ENCODE peak calls at places on chromosomes 12 and 14, in four cellular contexts. One of them, this sample, is unnamed.

GRCh38 chr12:51218607-51219161 is 822 bp upstream of the POU6F1 start:
- DNase-seq in skeletal muscle cell: no peak
- DNase-seq in breast epithelium: no peak
- DNase-seq in dorsolateral prefrontal cortex: no peak
- DNase-seq in this sample: no peak

GRCh38 chr14:66540038-66540437 is 32.1 kb downstream of the GPHN start:
- DNase-seq in skeletal muscle cell: no peak
- DNase-seq in breast epithelium: no peak
- DNase-seq in dorsolateral prefrontal cortex: no peak
- DNase-seq in this sample: no peak

GRCh38 chr12:15979096-15980091 is 68.3 kb downstream of the DERA start:
- DNase-seq in skeletal muscle cell: peak
- DNase-seq in breast epithelium: no peak
- DNase-seq in dorsolateral prefrontal cortex: no peak
- DNase-seq in this sample: no peak

GRCh38 chr14:99728231-99728920 is 44.3 kb downstream of the CYP46A1 start:
- DNase-seq in skeletal muscle cell: no peak
- DNase-seq in breast epithelium: no peak
- DNase-seq in dorsolateral prefrontal cortex: peak
- DNase-seq in this sample: no peak

GRCh38 chr12:4312251-4312650 is 8.8 kb upstream of the TIGAR start:
- DNase-seq in skeletal muscle cell: no peak
- DNase-seq in breast epithelium: no peak
- DNase-seq in dorsolateral prefrontal cortex: no peak
- DNase-seq in this sample: no peak

GRCh38 chr14:96178674-96179321 is 25.8 kb upstream of the BDKRB2 start:
- DNase-seq in skeletal muscle cell: no peak
- DNase-seq in breast epithelium: no peak
- DNase-seq in dorsolateral prefrontal cortex: no peak
- DNase-seq in this sample: no peak

GRCh38 chr12:44342371-44342770 is 506.5 kb downstream of the TMEM117 start:
- DNase-seq in skeletal muscle cell: no peak
- DNase-seq in breast epithelium: no peak
- DNase-seq in dorsolateral prefrontal cortex: no peak
- DNase-seq in this sample: no peak

GRCh38 chr12:93380480-93381121 is 2.9 kb downstream of the NUDT4 start:
- DNase-seq in skeletal muscle cell: no peak
- DNase-seq in breast epithelium: no peak
- DNase-seq in dorsolateral prefrontal cortex: no peak
- DNase-seq in this sample: no peak

GRCh38 chr12:103495783-103496456 is at the start of gene C12orf42:
- DNase-seq in skeletal muscle cell: no peak
- DNase-seq in breast epithelium: peak
- DNase-seq in dorsolateral prefrontal cortex: no peak
- DNase-seq in this sample: no peak

GRCh38 chr12:132448453-132448800 is 41.5 kb upstream of the FBRSL1 start:
- DNase-seq in skeletal muscle cell: no peak
- DNase-seq in breast epithelium: no peak
- DNase-seq in dorsolateral prefrontal cortex: no peak
- DNase-seq in this sample: peak

GRCh38 chr14:58104808-58105207 is 47.2 kb downstream of the ARMH4 start:
- DNase-seq in skeletal muscle cell: peak
- DNase-seq in breast epithelium: no peak
- DNase-seq in dorsolateral prefrontal cortex: no peak
- DNase-seq in this sample: no peak

GRCh38 chr12:8780389-8780788 is 42.0 kb upstream of the A2ML1 start:
- DNase-seq in skeletal muscle cell: peak
- DNase-seq in breast epithelium: no peak
- DNase-seq in dorsolateral prefrontal cortex: no peak
- DNase-seq in this sample: no peak

GRCh38 chr12:87967871-87968270 is 61.3 kb downstream of the C12orf50 start:
- DNase-seq in skeletal muscle cell: no peak
- DNase-seq in breast epithelium: no peak
- DNase-seq in dorsolateral prefrontal cortex: no peak
- DNase-seq in this sample: no peak

GRCh38 chr14:36241183-36241582 is 64.7 kb upstream of the PTCSC3 start:
- DNase-seq in skeletal muscle cell: no peak
- DNase-seq in breast epithelium: no peak
- DNase-seq in dorsolateral prefrontal cortex: no peak
- DNase-seq in this sample: no peak

GRCh38 chr12:70246580-70246979 is 3.3 kb downstream of the CNOT2 start:
- DNase-seq in skeletal muscle cell: no peak
- DNase-seq in breast epithelium: no peak
- DNase-seq in dorsolateral prefrontal cortex: no peak
- DNase-seq in this sample: no peak

GRCh38 chr12:110547090-110547489 is 36.0 kb downstream of the PPTC7 start:
- DNase-seq in skeletal muscle cell: no peak
- DNase-seq in breast epithelium: no peak
- DNase-seq in dorsolateral prefrontal cortex: no peak
- DNase-seq in this sample: no peak

GRCh38 chr12:123363743-123364531 is 710 bp downstream of the SBNO1 start:
- DNase-seq in skeletal muscle cell: no peak
- DNase-seq in breast epithelium: no peak
- DNase-seq in dorsolateral prefrontal cortex: no peak
- DNase-seq in this sample: peak

GRCh38 chr12:67456281-67456918 is 187.2 kb downstream of the CAND1 start:
- DNase-seq in skeletal muscle cell: peak
- DNase-seq in breast epithelium: no peak
- DNase-seq in dorsolateral prefrontal cortex: no peak
- DNase-seq in this sample: no peak

GRCh38 chr14:95935228-95935822 is 58.7 kb downstream of the TUNAR start:
- DNase-seq in skeletal muscle cell: peak
- DNase-seq in breast epithelium: no peak
- DNase-seq in dorsolateral prefrontal cortex: no peak
- DNase-seq in this sample: no peak

GRCh38 chr14:77110286-77110685 is 12.2 kb downstream of the CIPC start:
- DNase-seq in skeletal muscle cell: no peak
- DNase-seq in breast epithelium: no peak
- DNase-seq in dorsolateral prefrontal cortex: no peak
- DNase-seq in this sample: no peak

GRCh38 chr12:116454950-116455447 is 104.2 kb upstream of the MAP1LC3B2 start:
- DNase-seq in skeletal muscle cell: peak
- DNase-seq in breast epithelium: no peak
- DNase-seq in dorsolateral prefrontal cortex: no peak
- DNase-seq in this sample: no peak

GRCh38 chr12:76883826-76884225 is 5.0 kb upstream of the CSRP2 start:
- DNase-seq in skeletal muscle cell: peak
- DNase-seq in breast epithelium: no peak
- DNase-seq in dorsolateral prefrontal cortex: no peak
- DNase-seq in this sample: peak

GRCh38 chr12:121908702-121909101 is 9.7 kb upstream of the CFAP251 start:
- DNase-seq in skeletal muscle cell: no peak
- DNase-seq in breast epithelium: no peak
- DNase-seq in dorsolateral prefrontal cortex: no peak
- DNase-seq in this sample: no peak

GRCh38 chr12:65510584-65511050 is 232.1 kb downstream of the MSRB3 start:
- DNase-seq in skeletal muscle cell: no peak
- DNase-seq in breast epithelium: no peak
- DNase-seq in dorsolateral prefrontal cortex: peak
- DNase-seq in this sample: no peak

GRCh38 chr14:33249361-33249760 is 310.7 kb downstream of the NPAS3 start:
- DNase-seq in skeletal muscle cell: no peak
- DNase-seq in breast epithelium: no peak
- DNase-seq in dorsolateral prefrontal cortex: no peak
- DNase-seq in this sample: no peak

DNA sequence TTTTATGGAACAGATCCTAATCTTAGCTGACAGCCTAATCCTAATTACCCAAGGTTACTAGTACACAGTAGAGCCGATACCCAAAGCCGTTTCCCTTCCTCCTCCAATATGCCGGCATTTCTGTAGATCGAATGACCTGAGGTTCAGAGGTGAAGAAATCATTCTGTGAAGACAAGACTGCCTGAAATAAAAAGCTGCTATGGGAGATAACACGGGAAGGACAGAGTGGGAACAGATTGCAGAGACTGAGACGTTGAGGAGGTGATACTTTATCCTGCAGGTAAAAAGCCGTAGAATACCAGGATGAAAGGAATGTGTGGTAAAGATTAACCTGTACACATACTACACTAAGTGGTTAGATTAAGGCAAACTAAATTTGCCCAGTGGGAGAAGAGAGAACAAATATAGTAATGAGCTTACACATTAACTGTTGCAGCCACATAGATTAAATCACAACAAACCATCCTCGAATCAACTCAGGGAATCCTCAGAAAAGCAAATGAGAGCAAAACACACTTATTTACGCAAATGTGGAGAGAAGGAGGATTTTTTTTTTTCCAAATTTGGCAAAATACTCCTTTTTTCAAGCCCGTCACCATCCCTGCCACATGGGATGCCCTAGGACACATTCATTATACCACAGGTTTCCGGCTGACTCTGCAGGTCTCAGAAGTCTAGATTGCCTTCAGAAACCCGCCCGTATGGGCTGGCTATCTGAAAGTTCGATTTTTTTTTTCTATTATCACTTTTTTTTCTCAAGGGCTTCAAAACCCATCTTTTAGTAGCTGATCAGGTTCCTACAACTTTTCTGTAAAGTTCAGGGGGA is 188.0 kb downstream of the TTC8 start:
- DNase-seq in skeletal muscle cell: no peak
- DNase-seq in breast epithelium: no peak
- DNase-seq in dorsolateral prefrontal cortex: no peak
- DNase-seq in this sample: no peak
- H3K4me3 ChIP-seq in skeletal muscle cell: no peak
- H3K4me3 ChIP-seq in breast epithelium: no peak
- H3K4me3 ChIP-seq in dorsolateral prefrontal cortex: no peak
- H3K4me3 ChIP-seq in this sample: no peak

GRCh38 chr12:60194682-60195081 is 598.9 kb downstream of the SLC16A7 start:
- DNase-seq in skeletal muscle cell: no peak
- DNase-seq in breast epithelium: no peak
- DNase-seq in dorsolateral prefrontal cortex: no peak
- DNase-seq in this sample: no peak

GRCh38 chr12:60196366-60196765 is 600.5 kb downstream of the SLC16A7 start:
- DNase-seq in skeletal muscle cell: no peak
- DNase-seq in breast epithelium: no peak
- DNase-seq in dorsolateral prefrontal cortex: no peak
- DNase-seq in this sample: no peak

GRCh38 chr12:60195483-60195882 is 599.7 kb downstream of the SLC16A7 start:
- DNase-seq in skeletal muscle cell: no peak
- DNase-seq in breast epithelium: no peak
- DNase-seq in dorsolateral prefrontal cortex: no peak
- DNase-seq in this sample: no peak

GRCh38 chr12:60191271-60191670 is 595.4 kb downstream of the SLC16A7 start:
- DNase-seq in skeletal muscle cell: no peak
- DNase-seq in breast epithelium: no peak
- DNase-seq in dorsolateral prefrontal cortex: no peak
- DNase-seq in this sample: no peak

DNA sequence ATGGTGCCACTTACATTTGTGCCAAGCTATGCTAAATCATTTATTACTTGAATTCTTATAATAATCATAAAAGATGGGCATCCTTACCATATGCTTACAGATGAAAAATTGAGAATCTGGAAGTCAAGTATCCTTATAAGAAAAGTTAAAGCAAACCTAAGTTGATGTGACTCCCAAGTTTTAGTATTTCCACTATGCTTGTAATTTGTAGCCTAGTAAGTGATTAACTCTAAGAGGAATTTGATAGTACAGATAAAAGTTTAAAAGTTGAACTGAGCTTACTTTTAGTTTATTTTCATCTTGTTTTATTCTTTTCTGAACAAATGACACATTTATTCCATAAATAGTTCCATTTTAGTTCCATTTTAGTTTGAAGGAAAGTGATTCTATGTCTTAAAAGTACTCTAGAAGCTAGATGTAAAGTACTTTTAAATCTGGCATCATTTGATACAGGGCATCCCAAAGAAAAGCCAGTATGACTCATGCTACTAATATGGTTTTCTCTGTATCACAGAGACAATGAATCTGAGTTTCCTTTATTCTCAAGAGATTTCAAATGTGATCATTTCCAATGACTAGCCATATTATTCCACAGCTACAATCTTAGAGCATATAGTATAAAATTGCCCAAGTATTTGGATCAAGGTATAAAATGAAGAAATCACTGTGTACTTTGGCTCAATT is 596.0 kb downstream of the SLC16A7 start:
- DNase-seq in skeletal muscle cell: no peak
- DNase-seq in breast epithelium: no peak
- DNase-seq in dorsolateral prefrontal cortex: no peak
- DNase-seq in this sample: no peak
- H3K4me3 ChIP-seq in skeletal muscle cell: no peak
- H3K4me3 ChIP-seq in breast epithelium: no peak
- H3K4me3 ChIP-seq in dorsolateral prefrontal cortex: no peak
- H3K4me3 ChIP-seq in this sample: no peak

GRCh38 chr12:29264424-29264823 is 115.3 kb downstream of the FAR2 start:
- DNase-seq in skeletal muscle cell: no peak
- DNase-seq in breast epithelium: no peak
- DNase-seq in dorsolateral prefrontal cortex: no peak
- DNase-seq in this sample: no peak
- H3K4me3 ChIP-seq in skeletal muscle cell: no peak
- H3K4me3 ChIP-seq in breast epithelium: no peak
- H3K4me3 ChIP-seq in dorsolateral prefrontal cortex: no peak
- H3K4me3 ChIP-seq in this sample: no peak

GRCh38 chr12:40106655-40107054 is 774 bp upstream of the SLC2A13 start:
- DNase-seq in skeletal muscle cell: no peak
- DNase-seq in breast epithelium: no peak
- DNase-seq in dorsolateral prefrontal cortex: no peak
- DNase-seq in this sample: no peak
- H3K4me3 ChIP-seq in skeletal muscle cell: no peak
- H3K4me3 ChIP-seq in breast epithelium: peak
- H3K4me3 ChIP-seq in dorsolateral prefrontal cortex: peak
- H3K4me3 ChIP-seq in this sample: peak

DNA sequence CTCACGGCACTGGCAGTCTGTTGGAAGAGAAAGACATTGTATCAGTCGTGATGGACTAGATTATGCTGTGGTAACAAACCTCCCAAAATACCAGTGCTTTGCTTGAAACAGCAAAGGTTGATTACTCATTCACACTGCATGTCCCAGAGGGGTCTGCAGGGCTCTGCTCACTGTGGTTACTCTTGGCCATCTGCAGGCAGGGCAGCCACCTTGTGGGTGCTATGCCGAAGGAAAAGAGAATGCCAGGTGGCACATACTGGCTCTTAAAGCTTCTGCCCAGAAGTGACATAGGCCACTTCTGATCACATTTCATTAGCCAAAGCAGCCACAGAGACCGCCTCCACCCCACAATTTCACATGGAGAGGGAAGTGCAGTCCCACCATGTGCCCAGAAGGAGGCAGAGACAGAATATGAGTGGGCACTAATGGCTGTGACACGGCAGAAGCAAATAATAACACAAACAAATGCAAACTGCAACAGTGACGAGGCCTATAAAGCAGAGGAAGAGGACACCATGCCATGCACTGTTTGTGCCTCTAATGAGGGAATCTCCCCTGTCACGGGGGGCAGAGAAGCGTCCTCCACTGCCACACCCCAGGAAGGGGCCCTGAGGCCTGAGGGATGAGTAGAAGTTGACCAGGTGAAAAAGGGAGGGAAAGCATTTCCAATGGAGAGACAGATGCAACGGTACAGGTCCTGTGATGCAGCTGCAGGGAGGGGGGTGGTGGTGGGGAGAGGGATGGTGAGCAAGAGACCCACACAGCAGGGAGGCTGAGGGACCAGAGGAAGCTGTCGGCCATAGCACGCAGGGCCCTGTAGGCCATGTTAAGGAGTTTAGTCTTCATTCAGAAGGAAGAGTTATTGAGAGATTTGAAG is 51.7 kb upstream of the KICS2 start:
- DNase-seq in skeletal muscle cell: no peak
- DNase-seq in breast epithelium: no peak
- DNase-seq in dorsolateral prefrontal cortex: no peak
- DNase-seq in this sample: no peak
- H3K4me3 ChIP-seq in skeletal muscle cell: no peak
- H3K4me3 ChIP-seq in breast epithelium: no peak
- H3K4me3 ChIP-seq in dorsolateral prefrontal cortex: no peak
- H3K4me3 ChIP-seq in this sample: no peak